ENCODE peak calls at places on chromosome 22, in six cellular contexts. L is A549, H is IMR-90, T is HCT116, K is GM12878, O is K562. V is an unnamed sample.

GRCh38 chr22:31812977-31813605 is 59.3 kb downstream of the DEPDC5 start:
- DNase-seq in L (no peak), H (no peak), T (no peak), K (no peak), O (no peak), V (no peak)

GRCh38 chr22:38172489-38173155 is 9.0 kb downstream of the PLA2G6 start:
- DNase-seq in L (no peak), H (peak; percentile 65), T (no peak), K (no peak), O (no peak), V (no peak)

GRCh38 chr22:19494001-19494560 is 14.4 kb downstream of the CDC45 start:
- DNase-seq in L (no peak), H (no peak), T (no peak), K (no peak), O (no peak), V (no peak)

GRCh38 chr22:19799322-19800190 is 39.0 kb downstream of the TBX1 start:
- DNase-seq in L (no peak), H (peak; percentile 92), T (no peak), K (no peak), O (no peak), V (no peak)

GRCh38 chr22:37189011-37189466 is 992 bp upstream of the C1QTNF6 start:
- DNase-seq in L (no peak), H (no peak), T (peak; percentile 58), K (no peak), O (no peak), V (no peak)

GRCh38 chr22:30947821-30948454 is 20.6 kb downstream of the MORC2 start:
- DNase-seq in L (peak; percentile 46), H (peak; percentile 70), T (peak; percentile 16), K (no peak), O (peak; percentile 15), V (no peak)

GRCh38 chr22:27068121-27068520 is 410.7 kb downstream of the MIAT start:
- DNase-seq in L (no peak), H (no peak), T (no peak), K (no peak), O (no peak), V (no peak)

GRCh38 chr22:37735054-37735453 is 38.2 kb downstream of the TRIOBP start:
- DNase-seq in L (peak; percentile 67), H (no peak), T (no peak), K (no peak), O (peak; percentile 71), V (no peak)

GRCh38 chr22:48968201-48968959 is 859.3 kb downstream of the BRD1 start:
- DNase-seq in L (peak; percentile 11), H (no peak), T (peak; percentile 23), K (no peak), O (peak; percentile 17), V (peak; percentile 66)

GRCh38 chr22:30398685-30399680 is 2.2 kb downstream of the SEC14L2 start:
- DNase-seq in L (no peak), H (no peak), T (no peak), K (no peak), O (no peak), V (no peak)

GRCh38 chr22:19639610-19640135 is 74.6 kb upstream of the SEPTIN5 start:
- DNase-seq in L (no peak), H (no peak), T (no peak), K (no peak), O (no peak), V (no peak)

GRCh38 chr22:37639771-37640590 is 512 bp downstream of the SH3BP1 start:
- DNase-seq in L (no peak), H (no peak), T (no peak), K (no peak), O (peak; percentile 63), V (no peak)

GRCh38 chr22:37412445-37413250 is 14.6 kb downstream of the ELFN2 start:
- DNase-seq in L (no peak), H (no peak), T (no peak), K (no peak), O (no peak), V (no peak)

GRCh38 chr22:33803371-33803770 is 116.9 kb downstream of the LARGE1 start:
- DNase-seq in L (peak; percentile 7), H (peak; percentile 98), T (no peak), K (no peak), O (no peak), V (no peak)

GRCh38 chr22:28819253-28820096 is 19.1 kb upstream of the XBP1 start:
- DNase-seq in L (peak; percentile 46), H (no peak), T (no peak), K (no peak), O (no peak), V (no peak)

GRCh38 chr22:19105867-19106802 is 16.1 kb downstream of the DGCR2 start:
- DNase-seq in L (no peak), H (no peak), T (no peak), K (no peak), O (peak; percentile 63), V (no peak)

DNA sequence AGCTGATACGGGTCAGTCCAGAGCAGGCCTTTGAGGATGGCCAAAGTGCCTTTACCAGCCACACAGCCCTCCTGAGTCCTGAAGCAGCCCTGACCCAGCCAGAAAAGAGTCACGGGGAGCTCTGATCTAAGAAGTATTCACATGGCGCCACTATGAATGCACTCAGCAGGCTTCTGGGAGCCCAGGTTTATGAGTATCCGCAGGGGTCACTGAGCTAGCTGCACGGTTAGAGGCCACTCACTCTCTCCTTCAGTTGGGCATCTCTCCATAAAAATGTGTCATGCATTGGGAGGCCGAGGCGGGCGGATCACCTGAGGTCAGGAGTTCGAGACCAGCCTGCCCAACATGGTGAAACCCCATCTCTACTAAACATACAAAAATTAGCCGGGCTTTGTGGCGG is 10.3 kb downstream of the KIAA1671 start:
- DNase-seq in L (no peak), H (no peak), T (no peak), K (no peak), O (no peak), V (no peak)
- TF ChIP-seq CEBPB in L (no peak), H (no peak), T (no peak), K (no peak), O (no peak), V (no peak)

GRCh38 chr22:45599836-45600577 is 71.6 kb upstream of the ATXN10 start:
- DNase-seq in L (no peak), H (no peak), T (no peak), K (no peak), O (no peak), V (no peak)
- TF ChIP-seq CEBPB in L (no peak), H (no peak), T (no peak), K (no peak), O (no peak), V (no peak)

GRCh38 chr22:44179989-44180705 is 578 bp upstream of the PARVG start:
- DNase-seq in L (no peak), H (no peak), T (no peak), K (no peak), O (no peak), V (no peak)
- TF ChIP-seq CEBPB in L (no peak), H (no peak), T (no peak), K (no peak), O (no peak), V (no peak)

GRCh38 chr22:35995772-35996171 is 32.9 kb downstream of the RBFOX2 start:
- DNase-seq in L (no peak), H (peak; percentile 99), T (no peak), K (no peak), O (no peak), V (no peak)
- TF ChIP-seq CEBPB in L (no peak), H (no peak), T (no peak), K (no peak), O (no peak), V (no peak)

V was measured in H1.